ENCODE peak calls at places on chromosomes 16 and 17, in nine cellular contexts. One of them, this sample, is unnamed.

GRCh38 chr16:55543470-55543869 is 23.0 kb upstream of the CAPNS2 start:
- DNase-seq in stimulated activated CD4-positive, alpha-beta T cell treated with anti-CD3 and anti-CD28 coated beads, Interleukin-2, amount 100 ng/mL, for 24 hours: no peak
- DNase-seq in T-helper 9 cell: no peak
- DNase-seq in SHP77 treated with DMSO at 0.1 percent for 48 hours: no peak
- DNase-seq in endodermal cell: no peak
- DNase-seq in fibroblast of lung: no peak
- DNase-seq in left colon: no peak
- DNase-seq in activated CD4-positive, alpha-beta T cell treated with anti-CD3 and anti-CD28 coated beads for 48 hours: no peak
- DNase-seq in mesothelial cell of epicardium: no peak
- DNase-seq in this sample: no peak

GRCh38 chr17:49850772-49851386 is 3.0 kb upstream of the TAC4 start:
- DNase-seq in fibroblast of lung: no peak
- DNase-seq in activated CD4-positive, alpha-beta T cell treated with anti-CD3 and anti-CD28 coated beads for 48 hours: no peak
- DNase-seq in endodermal cell: peak; percentile 76
- DNase-seq in T-helper 9 cell: no peak
- DNase-seq in SHP77 treated with DMSO at 0.1 percent for 48 hours: no peak
- DNase-seq in stimulated activated CD4-positive, alpha-beta T cell treated with anti-CD3 and anti-CD28 coated beads, Interleukin-2, amount 100 ng/mL, for 24 hours: peak; percentile 17
- DNase-seq in left colon: no peak
- DNase-seq in mesothelial cell of epicardium: no peak
- DNase-seq in this sample: no peak

GRCh38 chr16:11361751-11362742 is 16.8 kb downstream of the RMI2 start:
- DNase-seq in mesothelial cell of epicardium: no peak
- DNase-seq in T-helper 9 cell: peak; percentile 8
- DNase-seq in fibroblast of lung: no peak
- DNase-seq in stimulated activated CD4-positive, alpha-beta T cell treated with anti-CD3 and anti-CD28 coated beads, Interleukin-2, amount 100 ng/mL, for 24 hours: peak; percentile 43
- DNase-seq in activated CD4-positive, alpha-beta T cell treated with anti-CD3 and anti-CD28 coated beads for 48 hours: peak; percentile 39
- DNase-seq in left colon: no peak
- DNase-seq in SHP77 treated with DMSO at 0.1 percent for 48 hours: no peak
- DNase-seq in endodermal cell: no peak
- DNase-seq in this sample: no peak

GRCh38 chr16:14455577-14455976 is 174.5 kb downstream of the PARN start:
- DNase-seq in activated CD4-positive, alpha-beta T cell treated with anti-CD3 and anti-CD28 coated beads for 48 hours: no peak
- DNase-seq in stimulated activated CD4-positive, alpha-beta T cell treated with anti-CD3 and anti-CD28 coated beads, Interleukin-2, amount 100 ng/mL, for 24 hours: no peak
- DNase-seq in endodermal cell: no peak
- DNase-seq in left colon: no peak
- DNase-seq in SHP77 treated with DMSO at 0.1 percent for 48 hours: no peak
- DNase-seq in fibroblast of lung: peak; percentile 40
- DNase-seq in T-helper 9 cell: no peak
- DNase-seq in mesothelial cell of epicardium: no peak
- DNase-seq in this sample: no peak

GRCh38 chr16:17019366-17019765 is 451.4 kb downstream of the XYLT1 start:
- DNase-seq in left colon: no peak
- DNase-seq in activated CD4-positive, alpha-beta T cell treated with anti-CD3 and anti-CD28 coated beads for 48 hours: no peak
- DNase-seq in fibroblast of lung: no peak
- DNase-seq in T-helper 9 cell: no peak
- DNase-seq in endodermal cell: no peak
- DNase-seq in mesothelial cell of epicardium: no peak
- DNase-seq in stimulated activated CD4-positive, alpha-beta T cell treated with anti-CD3 and anti-CD28 coated beads, Interleukin-2, amount 100 ng/mL, for 24 hours: no peak
- DNase-seq in SHP77 treated with DMSO at 0.1 percent for 48 hours: no peak
- DNase-seq in this sample: no peak

GRCh38 chr16:68086860-68087268 is 1.7 kb downstream of the NFATC3 start:
- DNase-seq in activated CD4-positive, alpha-beta T cell treated with anti-CD3 and anti-CD28 coated beads for 48 hours: no peak
- DNase-seq in endodermal cell: no peak
- DNase-seq in T-helper 9 cell: no peak
- DNase-seq in left colon: no peak
- DNase-seq in SHP77 treated with DMSO at 0.1 percent for 48 hours: no peak
- DNase-seq in mesothelial cell of epicardium: no peak
- DNase-seq in fibroblast of lung: peak; percentile 9
- DNase-seq in stimulated activated CD4-positive, alpha-beta T cell treated with anti-CD3 and anti-CD28 coated beads, Interleukin-2, amount 100 ng/mL, for 24 hours: no peak
- DNase-seq in this sample: no peak

GRCh38 chr16:4391635-4392381 is 20.2 kb downstream of the VASN start:
- DNase-seq in left colon: no peak
- DNase-seq in T-helper 9 cell: no peak
- DNase-seq in endodermal cell: peak; percentile 86
- DNase-seq in fibroblast of lung: no peak
- DNase-seq in stimulated activated CD4-positive, alpha-beta T cell treated with anti-CD3 and anti-CD28 coated beads, Interleukin-2, amount 100 ng/mL, for 24 hours: no peak
- DNase-seq in mesothelial cell of epicardium: no peak
- DNase-seq in SHP77 treated with DMSO at 0.1 percent for 48 hours: no peak
- DNase-seq in activated CD4-positive, alpha-beta T cell treated with anti-CD3 and anti-CD28 coated beads for 48 hours: no peak
- DNase-seq in this sample: no peak

GRCh38 chr16:65314246-65315003 is 192.6 kb upstream of the CDH11 start:
- DNase-seq in mesothelial cell of epicardium: no peak
- DNase-seq in stimulated activated CD4-positive, alpha-beta T cell treated with anti-CD3 and anti-CD28 coated beads, Interleukin-2, amount 100 ng/mL, for 24 hours: no peak
- DNase-seq in T-helper 9 cell: no peak
- DNase-seq in endodermal cell: no peak
- DNase-seq in fibroblast of lung: peak; percentile 74
- DNase-seq in SHP77 treated with DMSO at 0.1 percent for 48 hours: no peak
- DNase-seq in left colon: no peak
- DNase-seq in activated CD4-positive, alpha-beta T cell treated with anti-CD3 and anti-CD28 coated beads for 48 hours: no peak
- DNase-seq in this sample: no peak

GRCh38 chr16:57497121-57497520 is 10.8 kb upstream of the DOK4 start:
- DNase-seq in activated CD4-positive, alpha-beta T cell treated with anti-CD3 and anti-CD28 coated beads for 48 hours: no peak
- DNase-seq in fibroblast of lung: no peak
- DNase-seq in mesothelial cell of epicardium: no peak
- DNase-seq in SHP77 treated with DMSO at 0.1 percent for 48 hours: no peak
- DNase-seq in stimulated activated CD4-positive, alpha-beta T cell treated with anti-CD3 and anti-CD28 coated beads, Interleukin-2, amount 100 ng/mL, for 24 hours: no peak
- DNase-seq in T-helper 9 cell: no peak
- DNase-seq in endodermal cell: peak; percentile 16
- DNase-seq in left colon: no peak
- DNase-seq in this sample: no peak

GRCh38 chr17:68328676-68329075 is 37.4 kb downstream of the ARSG start:
- DNase-seq in stimulated activated CD4-positive, alpha-beta T cell treated with anti-CD3 and anti-CD28 coated beads, Interleukin-2, amount 100 ng/mL, for 24 hours: no peak
- DNase-seq in SHP77 treated with DMSO at 0.1 percent for 48 hours: no peak
- DNase-seq in fibroblast of lung: no peak
- DNase-seq in mesothelial cell of epicardium: no peak
- DNase-seq in activated CD4-positive, alpha-beta T cell treated with anti-CD3 and anti-CD28 coated beads for 48 hours: no peak
- DNase-seq in T-helper 9 cell: no peak
- DNase-seq in left colon: no peak
- DNase-seq in endodermal cell: no peak
- DNase-seq in this sample: peak; percentile 47

GRCh38 chr16:67026570-67026969 is 2.4 kb upstream of the CBFB start:
- DNase-seq in endodermal cell: no peak
- DNase-seq in left colon: no peak
- DNase-seq in SHP77 treated with DMSO at 0.1 percent for 48 hours: no peak
- DNase-seq in fibroblast of lung: no peak
- DNase-seq in activated CD4-positive, alpha-beta T cell treated with anti-CD3 and anti-CD28 coated beads for 48 hours: no peak
- DNase-seq in T-helper 9 cell: no peak
- DNase-seq in mesothelial cell of epicardium: no peak
- DNase-seq in stimulated activated CD4-positive, alpha-beta T cell treated with anti-CD3 and anti-CD28 coated beads, Interleukin-2, amount 100 ng/mL, for 24 hours: no peak
- DNase-seq in this sample: no peak

GRCh38 chr16:84832488-84833141 is 12.8 kb downstream of the CRISPLD2 start:
- DNase-seq in stimulated activated CD4-positive, alpha-beta T cell treated with anti-CD3 and anti-CD28 coated beads, Interleukin-2, amount 100 ng/mL, for 24 hours: no peak
- DNase-seq in T-helper 9 cell: no peak
- DNase-seq in endodermal cell: no peak
- DNase-seq in left colon: peak; percentile 92
- DNase-seq in SHP77 treated with DMSO at 0.1 percent for 48 hours: no peak
- DNase-seq in activated CD4-positive, alpha-beta T cell treated with anti-CD3 and anti-CD28 coated beads for 48 hours: no peak
- DNase-seq in fibroblast of lung: peak; percentile 94
- DNase-seq in mesothelial cell of epicardium: no peak
- DNase-seq in this sample: peak; percentile 65

GRCh38 chr17:1726626-1727257 is 2.2 kb downstream of the WDR81 start:
- DNase-seq in T-helper 9 cell: no peak
- DNase-seq in endodermal cell: no peak
- DNase-seq in stimulated activated CD4-positive, alpha-beta T cell treated with anti-CD3 and anti-CD28 coated beads, Interleukin-2, amount 100 ng/mL, for 24 hours: no peak
- DNase-seq in mesothelial cell of epicardium: no peak
- DNase-seq in left colon: no peak
- DNase-seq in SHP77 treated with DMSO at 0.1 percent for 48 hours: no peak
- DNase-seq in activated CD4-positive, alpha-beta T cell treated with anti-CD3 and anti-CD28 coated beads for 48 hours: no peak
- DNase-seq in fibroblast of lung: no peak
- DNase-seq in this sample: no peak

GRCh38 chr16:77057161-77057736 is 133.7 kb upstream of the MON1B start:
- DNase-seq in T-helper 9 cell: no peak
- DNase-seq in mesothelial cell of epicardium: no peak
- DNase-seq in SHP77 treated with DMSO at 0.1 percent for 48 hours: no peak
- DNase-seq in activated CD4-positive, alpha-beta T cell treated with anti-CD3 and anti-CD28 coated beads for 48 hours: no peak
- DNase-seq in stimulated activated CD4-positive, alpha-beta T cell treated with anti-CD3 and anti-CD28 coated beads, Interleukin-2, amount 100 ng/mL, for 24 hours: no peak
- DNase-seq in left colon: no peak
- DNase-seq in endodermal cell: no peak
- DNase-seq in fibroblast of lung: no peak
- DNase-seq in this sample: no peak

GRCh38 chr17:18959845-18960240 is 7.9 kb downstream of the SLC5A10 start:
- DNase-seq in left colon: no peak
- DNase-seq in activated CD4-positive, alpha-beta T cell treated with anti-CD3 and anti-CD28 coated beads for 48 hours: no peak
- DNase-seq in T-helper 9 cell: no peak
- DNase-seq in fibroblast of lung: no peak
- DNase-seq in mesothelial cell of epicardium: no peak
- DNase-seq in stimulated activated CD4-positive, alpha-beta T cell treated with anti-CD3 and anti-CD28 coated beads, Interleukin-2, amount 100 ng/mL, for 24 hours: no peak
- DNase-seq in SHP77 treated with DMSO at 0.1 percent for 48 hours: no peak
- DNase-seq in endodermal cell: peak; percentile 40
- DNase-seq in this sample: no peak

GRCh38 chr17:3558603-3559269 is 1.1 kb upstream of the TRPV3 start:
- DNase-seq in left colon: peak; percentile 70
- DNase-seq in stimulated activated CD4-positive, alpha-beta T cell treated with anti-CD3 and anti-CD28 coated beads, Interleukin-2, amount 100 ng/mL, for 24 hours: peak; percentile 60
- DNase-seq in activated CD4-positive, alpha-beta T cell treated with anti-CD3 and anti-CD28 coated beads for 48 hours: peak; percentile 75
- DNase-seq in T-helper 9 cell: peak; percentile 45
- DNase-seq in mesothelial cell of epicardium: no peak
- DNase-seq in endodermal cell: peak; percentile 63
- DNase-seq in fibroblast of lung: peak; percentile 7
- DNase-seq in SHP77 treated with DMSO at 0.1 percent for 48 hours: peak; percentile 76
- DNase-seq in this sample: no peak

GRCh38 chr16:27191352-27191924 is 11.9 kb upstream of the KDM8 start:
- DNase-seq in fibroblast of lung: no peak
- DNase-seq in SHP77 treated with DMSO at 0.1 percent for 48 hours: no peak
- DNase-seq in mesothelial cell of epicardium: no peak
- DNase-seq in left colon: no peak
- DNase-seq in activated CD4-positive, alpha-beta T cell treated with anti-CD3 and anti-CD28 coated beads for 48 hours: no peak
- DNase-seq in stimulated activated CD4-positive, alpha-beta T cell treated with anti-CD3 and anti-CD28 coated beads, Interleukin-2, amount 100 ng/mL, for 24 hours: no peak
- DNase-seq in T-helper 9 cell: no peak
- DNase-seq in endodermal cell: no peak
- DNase-seq in this sample: no peak

This sample was measured in breast epithelium.